ENCODE peak calls at places on chromosomes 6 and 20, in five cellular contexts. J is BJ, Q is prostate gland, B is amygdala, R is astrocyte of the hippocampus. S is an unnamed sample.

GRCh38 chr6:6584310-6585002 is 4.1 kb upstream of the LY86 start:
- DNase-seq in J (no peak), Q (no peak), B (no peak), R (no peak), S (no peak)

GRCh38 chr6:10397756-10398438 is 17.0 kb downstream of the TFAP2A start:
- DNase-seq in J (no peak), Q (no peak), B (no peak), R (no peak), S (no peak)

GRCh38 chr6:107118976-107119375 is 3.7 kb upstream of the BEND3 start:
- DNase-seq in J (no peak), Q (no peak), B (no peak), R (no peak), S (no peak)

GRCh38 chr6:53495496-53495895 is 49.4 kb downstream of the GCLC start:
- DNase-seq in J (no peak), Q (no peak), B (no peak), R (no peak), S (no peak)

GRCh38 chr20:14449323-14449722 is 111.9 kb upstream of the FLRT3 start:
- DNase-seq in J (no peak), Q (no peak), B (no peak), R (peak; percentile 35), S (no peak)

GRCh38 chr6:49198015-49198414 is 265.0 kb downstream of the MMUT start:
- DNase-seq in J (no peak), Q (no peak), B (no peak), R (no peak), S (no peak)

GRCh38 chr6:169724554-169725269 is 412 bp upstream of the PHF10 start:
- DNase-seq in J (no peak), Q (peak; percentile 40), B (peak; percentile 70), R (peak; percentile 74), S (no peak)

GRCh38 chr20:22006306-22006705 is 300.8 kb downstream of the PAX1 start:
- DNase-seq in J (no peak), Q (no peak), B (no peak), R (no peak), S (no peak)

GRCh38 chr6:116278853-116279231 is 888 bp downstream of the TSPYL1 start:
- DNase-seq in J (no peak), Q (peak; percentile 57), B (peak; percentile 46), R (no peak), S (no peak)

GRCh38 chr6:157724960-157725741 is 97.9 kb upstream of the SNX9 start:
- DNase-seq in J (no peak), Q (no peak), B (no peak), R (no peak), S (no peak)